ENCODE peak calls at places on chromosomes 1 and 21, in five cellular contexts. W is OCI-LY7, P is substantia nigra, X is psoas muscle, E is body of pancreas. D is an unnamed sample.

GRCh38 chr21:44892536-44893277 is 19.2 kb upstream of the PTTG1IP start:
- DNase-seq in E (peak), P (no peak), X (peak), W (peak), D (peak)

GRCh38 chr1:224273651-224274050 is 56.3 kb downstream of the NVL start:
- DNase-seq in E (no peak), W (no peak), X (no peak), P (no peak), D (no peak)

GRCh38 chr1:54362881-54363340 is 43.3 kb downstream of the SSBP3 start:
- DNase-seq in X (no peak), W (no peak), P (no peak), E (no peak), D (no peak)

GRCh38 chr1:245715291-245715701 is 560.5 kb downstream of the KIF26B start:
- DNase-seq in E (no peak), P (no peak), W (peak), X (no peak), D (no peak)

GRCh38 chr1:45785583-45785982 is 17.8 kb upstream of the MAST2 start:
- DNase-seq in X (no peak), P (no peak), W (peak), E (no peak), D (peak)

GRCh38 chr1:198933506-198933905 is 294.7 kb downstream of the PTPRC start:
- DNase-seq in E (no peak), W (no peak), P (no peak), X (no peak), D (no peak)

GRCh38 chr21:29075706-29076447 is 2.4 kb upstream of the CCT8 start:
- DNase-seq in W (no peak), P (no peak), E (no peak), X (no peak), D (no peak)

GRCh38 chr1:245823408-245824147 is 668.8 kb downstream of the KIF26B start:
- DNase-seq in E (no peak), X (no peak), W (no peak), P (no peak), D (no peak)

GRCh38 chr1:10074855-10075418 is 42.2 kb downstream of the UBE4B start:
- DNase-seq in P (no peak), E (no peak), X (no peak), W (no peak), D (no peak)

GRCh38 chr1:115031595-115031994 is 2.0 kb downstream of the TSHB start:
- DNase-seq in E (no peak), P (no peak), W (no peak), X (no peak), D (no peak)

GRCh38 chr1:15390667-15391066 is 19.0 kb upstream of the EFHD2 start:
- DNase-seq in E (no peak), W (no peak), X (no peak), P (no peak), D (no peak)

GRCh38 chr21:41066086-41066938 is 101.6 kb upstream of the BACE2 start:
- DNase-seq in E (no peak), W (no peak), P (no peak), X (no peak), D (no peak)

GRCh38 chr21:41065539-41065938 is 102.4 kb upstream of the BACE2 start:
- DNase-seq in E (no peak), W (no peak), P (no peak), X (no peak), D (no peak)

GRCh38 chr21:41071410-41071809 is 96.5 kb upstream of the BACE2 start:
- DNase-seq in P (no peak), X (no peak), E (no peak), W (peak), D (no peak)

GRCh38 chr21:41069305-41069642 is 98.7 kb upstream of the BACE2 start:
- DNase-seq in E (no peak), X (no peak), W (no peak), P (no peak), D (no peak)

GRCh38 chr21:41068411-41069304 is 99.3 kb upstream of the BACE2 start:
- DNase-seq in W (peak), E (peak), X (peak), P (peak), D (peak)
- H3K27ac ChIP-seq in W (no peak), E (no peak), X (no peak), P (peak), D (no peak)

GRCh38 chr1:94644371-94644770 is 102.8 kb upstream of the F3 start:
- DNase-seq in E (no peak), W (no peak), X (no peak), P (no peak), D (no peak)

GRCh38 chr1:94643776-94644175 is 102.2 kb upstream of the F3 start:
- DNase-seq in X (no peak), W (no peak), P (no peak), E (no peak), D (no peak)

GRCh38 chr1:94646786-94647555 is 105.4 kb upstream of the F3 start:
- DNase-seq in W (no peak), P (no peak), E (no peak), X (no peak), D (no peak)

GRCh38 chr1:94648225-94649007 is 106.9 kb upstream of the F3 start:
- DNase-seq in W (no peak), E (peak), X (peak), P (no peak), D (no peak)

GRCh38 chr1:94646151-94646643 is 104.6 kb upstream of the F3 start:
- DNase-seq in W (no peak), E (no peak), P (no peak), X (no peak), D (no peak)
- H3K27ac ChIP-seq in W (no peak), E (no peak), P (no peak), X (no peak), D (no peak)

GRCh38 chr1:30637183-30637969 is 86.0 kb downstream of the MATN1 start:
- DNase-seq in X (no peak), P (no peak), E (no peak), W (no peak), D (no peak)
- H3K27ac ChIP-seq in X (no peak), P (no peak), E (no peak), W (no peak), D (no peak)

GRCh38 chr1:107874221-107874620 is 90.8 kb downstream of the VAV3 start:
- DNase-seq in E (no peak), P (no peak), X (no peak), W (no peak), D (no peak)
- H3K27ac ChIP-seq in E (no peak), P (no peak), X (no peak), W (peak), D (no peak)

GRCh38 chr1:184056921-184057496 is 5.5 kb downstream of the TSEN15 start:
- DNase-seq in W (no peak), E (no peak), P (no peak), X (no peak), D (no peak)
- H3K27ac ChIP-seq in W (no peak), E (no peak), P (no peak), X (no peak), D (no peak)

DNA sequence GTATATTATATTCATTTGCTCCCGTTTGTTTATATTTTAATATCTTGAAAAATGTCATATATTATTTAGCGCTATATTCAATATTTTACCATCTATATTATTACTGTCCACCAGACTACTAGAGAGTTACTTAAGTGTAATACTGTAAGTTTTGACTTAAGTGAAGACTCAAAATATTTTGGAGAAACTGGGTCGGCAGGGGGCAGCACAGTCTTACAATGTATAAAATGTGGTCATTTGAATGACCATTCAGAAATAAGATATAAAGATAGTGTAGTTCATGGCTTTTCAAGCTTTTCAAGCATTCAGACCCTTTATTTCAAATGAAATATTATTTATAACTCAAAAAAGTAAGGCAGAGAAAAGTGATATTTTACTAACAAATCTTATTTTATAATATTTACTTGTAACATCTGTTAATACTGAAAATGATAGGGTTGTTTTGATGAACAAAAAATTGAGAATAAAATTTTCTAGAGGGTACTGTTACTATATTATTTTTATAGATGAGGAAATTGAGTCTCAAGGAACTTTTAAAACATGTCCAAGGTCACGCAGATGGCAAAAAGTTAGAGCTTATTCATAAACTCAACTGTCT is 89.0 kb upstream of the SERTAD4 start:
- DNase-seq in E (peak), P (no peak), W (peak), X (peak), D (peak)
- H3K27ac ChIP-seq in E (no peak), P (no peak), W (no peak), X (no peak), D (no peak)

D was measured in CD4-positive, alpha-beta T cell.